ENCODE peak calls at places on chromosomes 13 and 19, in nine cellular contexts. C is tibial artery, J is heart right ventricle, G is mammary epithelial cell, Q is brain microvascular endothelial cell, L is left lung, M is foreskin keratinocyte, N is stomach, I is OCI-LY7. Y is an unnamed sample.

GRCh38 chr13:113584205-113584869 is at the start of gene TFDP1:
- DNase-seq in C (peak; percentile 22), J (peak; percentile 66), G (peak; percentile 86), Q (peak; percentile 73), L (peak; percentile 83), M (peak; percentile 68), N (peak; percentile 78), I (peak; percentile 82), Y (peak; percentile 89)

GRCh38 chr19:372306-372890 is 27.8 kb upstream of the MIER2 start:
- DNase-seq in C (no peak), J (peak; percentile 70), G (no peak), Q (peak; percentile 3), L (no peak), M (no peak), N (peak; percentile 31), I (no peak), Y (no peak)

GRCh38 chr19:35264281-35265125 is 4.3 kb upstream of the USF2 start:
- DNase-seq in C (no peak), J (no peak), G (no peak), Q (no peak), L (peak; percentile 26), M (no peak), N (peak; percentile 20), I (no peak), Y (no peak)

GRCh38 chr13:40982772-40983171 is 36.3 kb downstream of the ELF1 start:
- DNase-seq in C (peak; percentile 54), J (peak; percentile 76), G (peak; percentile 37), Q (peak; percentile 74), L (peak; percentile 51), M (peak; percentile 39), N (no peak), I (peak; percentile 85), Y (no peak)

GRCh38 chr19:13441810-13442512 is 64.3 kb downstream of the CACNA1A start:
- DNase-seq in C (no peak), J (peak; percentile 16), G (peak; percentile 21), Q (peak; percentile 13), L (no peak), M (no peak), N (no peak), I (peak; percentile 40), Y (peak; percentile 58)

GRCh38 chr19:18895038-18895827 is 725 bp downstream of the CERS1 start:
- DNase-seq in C (peak; percentile 40), J (no peak), G (peak; percentile 28), Q (no peak), L (peak; percentile 47), M (no peak), N (no peak), I (peak; percentile 34), Y (peak; percentile 49)

GRCh38 chr19:34555447-34555846 is 73.9 kb downstream of the WTIP start:
- DNase-seq in C (no peak), J (no peak), G (peak; percentile 9), Q (peak; percentile 25), L (no peak), M (no peak), N (no peak), I (peak; percentile 11), Y (no peak)

GRCh38 chr13:70835349-70835748 is 727.1 kb upstream of the KLHL1 start:
- DNase-seq in C (no peak), J (no peak), G (no peak), Q (no peak), L (no peak), M (no peak), N (no peak), I (no peak), Y (no peak)

DNA sequence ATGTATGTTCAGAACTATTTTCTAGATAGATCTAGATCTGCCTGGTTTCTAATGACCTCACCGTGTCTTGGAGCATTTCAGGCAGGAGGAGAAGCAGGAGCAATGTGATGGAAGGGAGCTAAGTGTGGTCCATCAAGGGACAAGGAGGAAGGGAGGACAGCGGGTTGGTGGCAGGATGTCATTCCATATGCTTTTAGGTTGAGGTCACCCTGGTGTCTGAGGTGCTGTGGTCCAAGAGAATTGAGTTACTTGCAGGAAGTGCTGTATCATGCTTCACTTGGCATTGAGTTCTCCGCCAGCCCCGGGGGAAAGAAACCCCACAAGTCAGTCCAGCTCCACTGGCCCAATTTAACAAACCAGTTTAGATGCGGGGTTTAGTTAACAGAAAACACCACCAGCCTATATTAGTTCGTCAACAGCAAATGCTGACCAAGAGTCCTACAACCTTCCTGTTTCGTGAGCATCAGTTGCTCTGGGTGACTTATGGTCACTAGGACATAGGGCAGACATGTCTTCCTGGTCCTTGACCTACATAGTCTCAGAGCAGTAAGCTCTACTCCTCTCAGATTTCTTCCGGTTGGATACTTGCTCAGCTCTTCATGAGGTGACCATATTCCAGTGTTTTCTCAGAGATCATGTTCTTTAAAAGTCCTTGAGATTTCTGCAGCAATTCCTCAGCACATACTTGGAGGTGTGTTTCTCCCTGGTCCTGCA is 79.4 kb downstream of the MBNL2 start:
- DNase-seq in C (no peak), J (no peak), G (no peak), Q (no peak), L (no peak), M (no peak), N (no peak), I (no peak), Y (no peak)
- H3K27ac ChIP-seq in C (no peak overlapping the region), J (peak overlapping the region; percentile 48), G (no peak overlapping the region), Q (no peak overlapping the region), L (peak overlapping the region; percentile 43), M (peak overlapping the region; percentile 46), N (no peak overlapping the region), I (no peak overlapping the region), Y (no peak overlapping the region)

GRCh38 chr13:99948907-99949656 is 22.5 kb downstream of the ZIC5 start:
- DNase-seq in C (no peak), J (no peak), G (no peak), Q (no peak), L (no peak), M (no peak), N (no peak), I (no peak), Y (no peak)

GRCh38 chr13:99948411-99948810 is 23.2 kb downstream of the ZIC5 start:
- DNase-seq in C (no peak), J (no peak), G (no peak), Q (no peak), L (no peak), M (no peak), N (no peak), I (no peak), Y (no peak)

GRCh38 chr13:99949657-99950413 is 21.7 kb downstream of the ZIC5 start:
- DNase-seq in C (no peak), J (no peak), G (no peak), Q (no peak), L (no peak), M (no peak), N (no peak), I (no peak), Y (no peak)

GRCh38 chr13:99944606-99945005 is 27.0 kb downstream of the ZIC5 start:
- DNase-seq in C (no peak), J (no peak), G (no peak), Q (no peak), L (no peak), M (no peak), N (no peak), I (no peak), Y (no peak)

DNA sequence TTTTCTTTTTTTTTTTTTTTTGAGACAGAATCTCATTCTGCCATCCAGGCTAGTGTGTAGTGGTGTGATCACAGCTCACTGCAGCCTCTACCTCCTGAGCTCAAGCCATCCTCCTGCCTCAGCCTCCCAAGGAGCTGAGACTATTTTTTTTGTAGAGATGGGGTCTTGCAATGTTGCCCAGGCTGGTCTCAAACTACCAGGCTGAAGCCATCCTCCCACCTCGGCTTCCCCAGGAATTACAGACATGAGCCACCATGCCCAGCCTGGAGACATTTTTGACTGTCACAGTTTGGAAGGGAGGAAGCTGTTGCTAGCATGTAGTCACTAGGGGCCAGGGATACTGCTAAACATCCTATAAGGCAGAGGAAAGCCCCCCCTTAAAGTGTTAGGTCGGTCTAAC is 23.9 kb downstream of the ZIC5 start:
- DNase-seq in C (no peak), J (no peak), G (no peak), Q (no peak), L (no peak), M (no peak), N (no peak), I (no peak), Y (no peak)
- TF ChIP-seq CTCF in C (no peak), J (no peak), G (no peak), Q (no peak), L (no peak), M (no peak), N (no peak), I (no peak), Y (no peak)

GRCh38 chr19:2129892-2130770 is 21.2 kb downstream of the AP3D1 start:
- DNase-seq in C (no peak), J (no peak), G (no peak), Q (no peak), L (no peak), M (no peak), N (no peak), I (no peak), Y (no peak)

GRCh38 chr19:2129486-2129885 is 21.9 kb downstream of the AP3D1 start:
- DNase-seq in C (no peak), J (peak; percentile 54), G (no peak), Q (no peak), L (no peak), M (no peak), N (no peak), I (no peak), Y (no peak)

GRCh38 chr19:2132191-2132590 is 19.2 kb downstream of the AP3D1 start:
- DNase-seq in C (no peak), J (no peak), G (no peak), Q (no peak), L (no peak), M (no peak), N (no peak), I (no peak), Y (no peak)

GRCh38 chr19:2135474-2136402 is 15.6 kb downstream of the AP3D1 start:
- DNase-seq in C (no peak), J (no peak), G (no peak), Q (no peak), L (no peak), M (no peak), N (no peak), I (no peak), Y (no peak)

DNA sequence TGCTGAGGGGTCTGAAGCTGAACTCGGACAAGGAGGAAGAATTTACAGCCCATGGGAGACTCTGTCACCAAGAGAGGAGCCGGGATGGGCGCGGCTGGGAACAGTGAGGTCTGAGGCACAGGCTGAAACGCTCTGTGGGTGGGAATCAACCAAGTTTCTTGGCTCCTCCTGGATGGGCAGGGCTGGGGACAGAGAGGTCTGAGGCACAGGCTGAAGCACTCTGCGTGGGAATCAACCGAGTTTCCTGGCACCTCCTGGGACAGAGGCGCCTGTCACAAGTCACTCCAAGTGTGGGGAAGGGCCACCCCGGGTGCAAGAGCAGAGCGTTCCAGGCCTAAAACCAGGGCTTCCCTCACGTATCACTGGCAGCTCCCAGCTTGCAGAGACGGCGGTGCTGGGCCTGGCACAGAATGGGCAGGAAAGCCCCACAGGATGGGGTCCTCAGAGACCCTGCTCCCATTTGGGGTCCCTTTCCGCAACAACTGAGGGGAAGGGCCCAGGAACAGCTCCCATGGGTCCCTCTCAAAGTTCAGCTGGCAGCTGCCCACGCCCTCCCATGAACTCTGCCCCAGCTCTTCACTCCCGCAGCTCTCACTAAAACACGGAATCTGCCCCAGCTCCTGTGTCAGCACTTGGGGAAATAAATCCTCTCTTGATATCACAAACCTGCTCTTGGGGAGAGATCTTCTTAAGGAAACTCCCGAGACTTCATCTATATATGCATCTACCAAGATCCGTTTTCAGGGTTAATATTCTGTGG is 18.5 kb downstream of the AP3D1 start:
- DNase-seq in C (no peak), J (no peak), G (no peak), Q (no peak), L (no peak), M (no peak), N (no peak), I (no peak), Y (no peak)
- H3K27ac ChIP-seq in C (no peak overlapping the region), J (peak overlapping the region; percentile 48), G (no peak overlapping the region), Q (no peak overlapping the region), L (no peak overlapping the region), M (no peak overlapping the region), N (no peak overlapping the region), I (no peak overlapping the region), Y (peak overlapping the region; percentile 20)

GRCh38 chr19:50607874-50608785 is 31.6 kb downstream of the SYT3 start:
- DNase-seq in C (peak; percentile 46), J (peak; percentile 54), G (peak; percentile 5), Q (peak; percentile 73), L (peak; percentile 74), M (peak; percentile 4), N (peak; percentile 42), I (peak; percentile 74), Y (peak; percentile 81)
- TF ChIP-seq CTCF in C (no peak), J (peak; percentile 41), G (peak; percentile 17), Q (peak; percentile 50), L (no peak), M (peak; percentile 54), N (no peak), I (peak; percentile 76), Y (peak; percentile 20)

Y was measured in RWPE1.